ENCODE peak calls at places on chromosomes 4 and X, in eight cellular contexts. S is SK-MEL-5, F is left cardiac atrium, E is amniotic stem cell, N is adipocyte, V is NAMALWA, Z is left lobe of liver, M is nucleus accumbens. J is an unnamed sample.

GRCh38 chr4:98745372-98745771 is 87.0 kb upstream of the TSPAN5 start:
- DNase-seq in S (peak; percentile 54), F (no peak), E (no peak), N (peak; percentile 42), V (peak; percentile 30), Z (no peak), M (no peak), J (no peak)

GRCh38 chrX:44071847-44072545 is 98.8 kb upstream of the NDP start:
- DNase-seq in S (no peak), F (no peak), E (no peak), N (peak; percentile 28), V (no peak), Z (no peak), M (no peak), J (no peak)

GRCh38 chrX:113202601-113203000 is 362.0 kb upstream of the AMOT start:
- DNase-seq in S (no peak), F (no peak), E (no peak), N (no peak), V (no peak), Z (no peak), M (no peak), J (no peak)

GRCh38 chr4:153785830-153786721 is 2.8 kb downstream of the SFRP2 start:
- DNase-seq in S (peak; percentile 55), F (no peak), E (peak; percentile 38), N (peak; percentile 79), V (peak; percentile 44), Z (no peak), M (no peak), J (no peak)

GRCh38 chr4:121272526-121272925 is 108.3 kb downstream of the QRFPR start:
- DNase-seq in S (no peak), F (no peak), E (peak; percentile 24), N (peak; percentile 53), V (no peak), Z (no peak), M (no peak), J (no peak)

GRCh38 chr4:188127157-188127874 is 11.9 kb upstream of the TRIML1 start:
- DNase-seq in S (peak; percentile 77), F (no peak), E (peak; percentile 86), N (peak; percentile 85), V (no peak), Z (no peak), M (peak; percentile 57), J (no peak)

GRCh38 chr4:23930750-23931488 is 41.1 kb upstream of the PPARGC1A start:
- DNase-seq in S (peak; percentile 95), F (peak; percentile 82), E (no peak), N (no peak), V (no peak), Z (peak; percentile 95), M (no peak), J (peak; percentile 90)

GRCh38 chr4:5971077-5971447 is 47.2 kb downstream of the C4orf50 start:
- DNase-seq in S (no peak), F (no peak), E (no peak), N (no peak), V (no peak), Z (no peak), M (no peak), J (no peak)

GRCh38 chr4:52825311-52826090 is 36.6 kb upstream of the RASL11B start:
- DNase-seq in S (no peak), F (no peak), E (no peak), N (peak; percentile 22), V (no peak), Z (no peak), M (no peak), J (no peak)

GRCh38 chr4:128355301-128355700 is 67.7 kb upstream of the PGRMC2 start:
- DNase-seq in S (no peak), F (no peak), E (no peak), N (no peak), V (no peak), Z (no peak), M (no peak), J (no peak)

GRCh38 chr4:7827566-7827965 is 112.1 kb downstream of the AFAP1 start:
- DNase-seq in S (no peak), F (no peak), E (no peak), N (no peak), V (no peak), Z (no peak), M (no peak), J (no peak)

GRCh38 chr4:83708500-83709175 is 172.7 kb downstream of the GPAT3 start:
- DNase-seq in S (no peak), F (no peak), E (no peak), N (no peak), V (no peak), Z (no peak), M (no peak), J (no peak)

GRCh38 chr4:78410651-78411050 is 140.9 kb upstream of the ANXA3 start:
- DNase-seq in S (no peak), F (no peak), E (no peak), N (peak; percentile 46), V (no peak), Z (no peak), M (no peak), J (no peak)

GRCh38 chr4:8252301-8253173 is 17.0 kb upstream of the HTRA3 start:
- DNase-seq in S (no peak), F (peak; percentile 20), E (no peak), N (no peak), V (no peak), Z (no peak), M (no peak), J (no peak)

GRCh38 chr4:39541987-39542632 is 14.9 kb upstream of the UGDH start:
- DNase-seq in S (no peak), F (no peak), E (no peak), N (no peak), V (no peak), Z (peak; percentile 59), M (no peak), J (peak; percentile 76)